ENCODE peak calls at places on chromosomes 2 and 18, in four cellular contexts. X, B, W and U are unnamed samples.

GRCh38 chr2:856041-856440 is 94.6 kb upstream of the SNTG2 start:
- DNase-seq in B (no peak), W (no peak), X (no peak), U (no peak)

GRCh38 chr18:79621501-79621900 is 58.1 kb upstream of the CTDP1 start:
- DNase-seq in B (no peak), W (no peak), X (no peak), U (no peak)

GRCh38 chr18:59881728-59882685 is 17.8 kb upstream of the PMAIP1 start:
- DNase-seq in X (no peak), B (no peak), W (no peak), U (peak; percentile 60)

GRCh38 chr18:59900222-59901128 is 679 bp downstream of the PMAIP1 start:
- DNase-seq in B (peak; percentile 86), X (peak; percentile 70), W (peak; percentile 68), U (peak; percentile 71)

GRCh38 chr18:24270937-24271380 is 126.7 kb downstream of the OSBPL1A start:
- DNase-seq in W (no peak), X (peak; percentile 46), B (no peak), U (peak; percentile 69)

GRCh38 chr2:159409116-159409800 is 122.8 kb upstream of the WDSUB1 start:
- DNase-seq in X (no peak), W (no peak), B (no peak), U (no peak)

GRCh38 chr2:746697-747096 is 69.5 kb upstream of the TMEM18 start:
- DNase-seq in X (no peak), B (no peak), W (no peak), U (no peak)

GRCh38 chr2:154681741-154682140 is 16.8 kb upstream of the KCNJ3 start:
- DNase-seq in W (no peak), X (no peak), B (no peak), U (no peak)

GRCh38 chr2:24409700-24410556 is 49.6 kb upstream of the ITSN2 start:
- DNase-seq in W (peak; percentile 64), B (peak; percentile 76), X (peak; percentile 81), U (peak; percentile 82)

GRCh38 chr2:118374974-118375745 is 286.9 kb downstream of the INSIG2 start:
- DNase-seq in W (no peak), X (no peak), B (no peak), U (peak; percentile 65)

GRCh38 chr2:16055848-16056580 is 115.7 kb downstream of the MYCN start:
- DNase-seq in B (no peak), W (peak; percentile 93), X (no peak), U (no peak)

GRCh38 chr18:72866901-72867701 is 686 bp downstream of the NETO1 start:
- DNase-seq in B (no peak), W (no peak), X (peak; percentile 63), U (no peak)

GRCh38 chr2:40485319-40485718 is 33.4 kb upstream of the SLC8A1 start:
- DNase-seq in B (no peak), W (no peak), X (no peak), U (no peak)

GRCh38 chr2:27664245-27664574 is 521 bp downstream of the SLC4A1AP start:
- DNase-seq in B (no peak), X (no peak), W (peak; percentile 9), U (no peak)

GRCh38 chr18:42931501-42931900 is 184.0 kb downstream of the RIT2 start:
- DNase-seq in W (no peak), X (no peak), B (no peak), U (peak; percentile 67)

GRCh38 chr2:69777778-69778089 is 35.8 kb downstream of the ANXA4 start:
- DNase-seq in B (no peak), W (no peak), X (no peak), U (no peak)

GRCh38 chr2:143994936-143995335 is 525.0 kb downstream of the ZEB2 start:
- DNase-seq in X (no peak), B (no peak), W (no peak), U (peak; percentile 6)

GRCh38 chr2:120783371-120783791 is 47.7 kb downstream of the GLI2 start:
- DNase-seq in X (peak; percentile 80), B (no peak), W (no peak), U (peak; percentile 43)

DNA sequence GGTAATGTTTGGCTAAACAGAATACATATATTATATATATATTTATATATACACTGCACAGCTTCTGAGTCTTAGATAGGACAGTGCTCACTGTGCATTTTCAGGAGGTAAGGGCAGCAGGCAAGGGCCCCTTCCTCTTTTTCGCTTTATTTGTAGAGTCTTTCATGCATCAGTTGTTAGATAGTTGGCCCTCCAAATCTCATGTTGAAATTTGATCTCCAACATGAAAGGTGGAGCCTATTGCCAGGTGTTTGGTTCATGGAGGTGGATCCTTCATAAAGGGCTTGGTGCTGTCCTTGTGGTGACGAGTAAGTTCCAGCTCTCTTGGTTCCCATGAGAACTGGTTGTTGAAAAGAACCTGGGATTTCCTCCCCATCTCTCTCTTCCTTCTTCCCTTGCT is 48.1 kb downstream of the TSN start:
- DNase-seq in W (no peak), B (peak; percentile 76), X (no peak), U (no peak)
- TF ChIP-seq EZH2phosphoT487 in W (no peak), B (no peak), X (no peak), U (no peak)

GRCh38 chr2:219252084-219252483 is 959 bp upstream of the TUBA4B start:
- DNase-seq in X (no peak), W (no peak), B (peak; percentile 27), U (peak; percentile 3)
- H3K4me3 ChIP-seq in X (no peak overlapping the region), W (peak overlapping the region; percentile 78), B (peak overlapping the region; percentile 87), U (no peak overlapping the region)

GRCh38 chr2:74863802-74864248 is 29.9 kb downstream of the HK2 start:
- DNase-seq in X (no peak), B (no peak), W (no peak), U (no peak)
- H3K79me2 ChIP-seq in X (peaks cover 77% of the 10 kb centered on the region), B (no peaks in the 10 kb centered on the region), W (peaks cover 65% of the 10 kb centered on the region), U (peaks cover 89% of the 10 kb centered on the region)

GRCh38 chr2:68418855-68419254 is 48.2 kb downstream of the FBXO48 start:
- DNase-seq in X (peak; percentile 26), W (no peak), B (peak; percentile 71), U (no peak)
- TF ChIP-seq EZH2phosphoT487 in X (no peak), W (no peak), B (no peak), U (no peak)

DNA sequence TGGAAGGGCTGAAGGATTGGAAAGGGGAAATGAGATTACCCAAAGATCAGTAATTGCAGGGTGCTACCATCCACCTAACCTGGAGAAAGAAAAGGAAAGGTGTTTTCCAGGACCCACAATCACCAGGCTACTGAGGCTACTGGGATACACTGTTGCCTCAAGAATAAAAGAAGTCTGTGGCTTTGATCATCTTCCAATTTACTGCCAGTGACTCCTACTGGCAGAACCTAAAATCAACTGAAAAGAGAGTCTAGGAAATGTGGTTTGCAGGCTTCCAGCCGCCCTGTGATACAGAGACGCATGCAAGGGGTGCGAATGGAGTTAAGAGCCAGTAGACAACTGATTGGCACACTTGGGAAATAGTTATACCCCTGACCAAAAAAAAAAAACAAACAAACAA is 16.6 kb upstream of the TTL start:
- DNase-seq in W (no peak), B (no peak), X (peak; percentile 24), U (peak; percentile 64)
- H3K4me3 ChIP-seq in W (no peak overlapping the region), B (no peak overlapping the region), X (no peak overlapping the region), U (no peak overlapping the region)

GRCh38 chr2:54614815-54615214 is 108.6 kb upstream of the EML6 start:
- DNase-seq in X (no peak), W (no peak), B (no peak), U (no peak)
- H3K79me2 ChIP-seq in X (peaks cover 21% of the 10 kb centered on the region), W (peaks cover 100% of the 10 kb centered on the region), B (peaks cover 19% of the 10 kb centered on the region), U (peaks cover 72% of the 10 kb centered on the region)

GRCh38 chr2:61554604-61555003 is 16.4 kb upstream of the XPO1 start:
- DNase-seq in X (no peak), B (no peak), W (no peak), U (no peak)

GRCh38 chr2:61550375-61551209 is 12.4 kb upstream of the XPO1 start:
- DNase-seq in X (no peak), W (no peak), B (no peak), U (no peak)

DNA sequence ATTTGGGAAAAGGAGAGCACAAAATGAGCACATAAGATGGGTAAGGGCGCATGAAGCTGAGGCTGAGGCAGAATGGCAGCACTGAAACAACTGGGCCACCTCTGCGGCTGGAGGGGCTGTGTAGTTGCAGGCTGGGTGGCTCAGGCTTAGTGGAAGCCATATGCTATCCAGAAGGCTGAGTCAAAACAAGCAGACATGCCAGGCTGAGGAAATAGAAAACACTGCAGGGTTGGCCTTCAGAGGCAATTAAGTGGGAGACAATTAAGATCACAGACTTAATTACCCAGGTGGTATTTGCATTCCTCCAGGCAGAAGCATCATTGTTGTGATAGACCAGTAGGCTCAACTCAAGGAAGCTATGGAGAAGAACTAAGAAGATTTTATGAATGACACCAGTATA is 11.4 kb upstream of the XPO1 start:
- DNase-seq in B (no peak), W (no peak), X (peak; percentile 18), U (no peak)
- TF ChIP-seq EZH2phosphoT487 in B (no peak), W (no peak), X (no peak), U (no peak)

DNA sequence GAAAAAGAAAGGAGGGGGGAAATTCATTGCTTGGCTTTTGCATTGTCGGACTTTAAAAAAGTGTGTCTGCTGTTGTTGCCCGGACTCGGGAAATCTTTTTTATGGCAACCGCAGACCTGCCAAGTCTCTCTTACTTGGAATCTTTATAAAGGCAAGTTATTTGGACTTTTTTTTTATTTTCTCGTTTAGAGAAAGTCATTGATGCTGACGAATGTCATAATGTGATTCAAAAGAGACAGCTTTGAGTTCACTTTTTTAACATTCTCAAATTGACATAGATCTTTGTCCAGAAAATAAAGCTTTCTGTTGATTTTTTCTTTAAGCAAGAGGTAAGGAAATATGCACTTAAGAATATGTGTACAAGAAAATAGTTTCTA is 651 bp upstream of the ZNF521 start:
- DNase-seq in B (no peak), W (peak; percentile 32), X (no peak), U (no peak)
- H3K4me3 ChIP-seq in B (peak overlapping the region; percentile 55), W (peak overlapping the region; percentile 60), X (peak overlapping the region; percentile 77), U (peak overlapping the region; percentile 63)